ENCODE peak calls at places on chromosomes 11 and 22, in four cellular contexts. J, O, W and R are unnamed samples.

GRCh38 chr11:10809373-10810199 is 860 bp upstream of the EIF4G2 start:
- DNase-seq in J (no peak), O (no peak), W (no peak), R (peak; percentile 75)

GRCh38 chr11:9752091-9752490 is 88.2 kb downstream of the SWAP70 start:
- DNase-seq in J (no peak), O (no peak), W (no peak), R (no peak)

GRCh38 chr11:69049490-69049867 is 747 bp downstream of the TPCN2 start:
- DNase-seq in J (no peak), O (no peak), W (no peak), R (no peak)

GRCh38 chr22:45413368-45414211 is at the start of the genes RIBC2 and SMC1B:
- DNase-seq in J (peak; percentile 85), O (peak; percentile 73), W (peak; percentile 68), R (peak; percentile 68)

GRCh38 chr11:45590743-45591142 is 74.7 kb downstream of the CHST1 start:
- DNase-seq in J (no peak), O (no peak), W (no peak), R (no peak)

GRCh38 chr11:77705195-77705876 is 67.7 kb upstream of the CLNS1A start:
- DNase-seq in J (no peak), O (no peak), W (no peak), R (no peak)

GRCh38 chr11:103338621-103339484 is 229.6 kb downstream of the DYNC2H1 start:
- DNase-seq in J (no peak), O (no peak), W (no peak), R (peak; percentile 34)

GRCh38 chr11:64753019-64753379 is 6.8 kb downstream of the PYGM start:
- DNase-seq in J (no peak), O (no peak), W (no peak), R (no peak)

GRCh38 chr22:23841736-23842404 is 3.1 kb upstream of the DERL3 start:
- DNase-seq in J (no peak), O (no peak), W (no peak), R (no peak)

GRCh38 chr22:40452730-40453487 is 82.5 kb downstream of the SGSM3 start:
- DNase-seq in J (no peak), O (no peak), W (no peak), R (no peak)

GRCh38 chr11:69277074-69277809 is 16.7 kb upstream of the MYEOV start:
- DNase-seq in J (no peak), O (no peak), W (no peak), R (peak; percentile 45)

GRCh38 chr11:9716275-9717039 is 52.6 kb downstream of the SWAP70 start:
- DNase-seq in J (no peak), O (no peak), W (no peak), R (no peak)

GRCh38 chr11:2445948-2446551 is 1.2 kb downstream of the KCNQ1 start:
- DNase-seq in J (no peak), O (peak; percentile 16), W (no peak), R (peak; percentile 25)

GRCh38 chr11:6474806-6475500 is 1.2 kb upstream of the TRIM3 start:
- DNase-seq in J (no peak), O (no peak), W (no peak), R (peak; percentile 7)

GRCh38 chr11:96055706-96056387 is 131.9 kb upstream of the MTMR2 start:
- DNase-seq in J (no peak), O (peak; percentile 52), W (no peak), R (no peak)

GRCh38 chr11:43905788-43906187 is 25.2 kb downstream of the ALKBH3 start:
- DNase-seq in J (no peak), O (no peak), W (no peak), R (no peak)

GRCh38 chr11:14179126-14179820 is 179.7 kb downstream of the RRAS2 start:
- DNase-seq in J (no peak), O (no peak), W (no peak), R (no peak)

GRCh38 chr11:114088216-114088615 is 28.7 kb downstream of the ZBTB16 start:
- DNase-seq in J (no peak), O (no peak), W (no peak), R (no peak)

GRCh38 chr22:39439170-39439569 is 17.6 kb upstream of the MGAT3 start:
- DNase-seq in J (no peak), O (no peak), W (no peak), R (no peak)

GRCh38 chr11:64856382-64857227 is 12.2 kb upstream of the CDC42BPG start:
- DNase-seq in J (no peak), O (peak; percentile 55), W (no peak), R (no peak)

GRCh38 chr11:65920035-65920802 is 993 bp downstream of the DRAP1 start:
- DNase-seq in J (no peak), O (no peak), W (no peak), R (no peak)

GRCh38 chr11:76670475-76671235 is at the start of gene LRRC32:
- DNase-seq in J (no peak), O (peak; percentile 27), W (no peak), R (no peak)

GRCh38 chr22:20155330-20156041 is 4.6 kb upstream of the CCDC188 start:
- DNase-seq in J (peak; percentile 63), O (no peak), W (peak; percentile 75), R (peak; percentile 4)

GRCh38 chr11:72719551-72719950 is 32.7 kb downstream of the ARAP1 start:
- DNase-seq in J (no peak), O (no peak), W (no peak), R (no peak)

GRCh38 chr11:590997-591396 is 14.7 kb downstream of the PHRF1 start:
- DNase-seq in J (no peak), O (no peak), W (no peak), R (no peak)

GRCh38 chr22:30605449-30606110 is 1.4 kb upstream of the TCN2 start:
- DNase-seq in J (peak; percentile 25), O (peak; percentile 45), W (no peak), R (peak; percentile 20)

GRCh38 chr11:93249437-93250210 is 51.8 kb upstream of the SLC36A4 start:
- DNase-seq in J (no peak), O (no peak), W (no peak), R (no peak)

GRCh38 chr11:5336331-5336730 is 7.0 kb downstream of the OR51B5 start:
- DNase-seq in J (no peak), O (no peak), W (no peak), R (no peak)